ENCODE peak calls at places on chromosome 15, in four cellular contexts. I is ELR, J is activated B cell treated with CpG ODN at 0.5 μM for 24 hours, E is NT2/D1. P is an unnamed sample.

GRCh38 chr15:81182746-81183402 is 13.8 kb upstream of the IL16 start:
- DNase-seq in J (no peak), E (no peak), I (no peak), P (no peak)

GRCh38 chr15:85751731-85752421 is 42.8 kb downstream of the KLHL25 start:
- DNase-seq in I (no peak), E (peak), J (no peak), P (no peak)

GRCh38 chr15:38335106-38335505 is 82.5 kb downstream of the SPRED1 start:
- DNase-seq in E (no peak), I (no peak), J (no peak), P (no peak)

GRCh38 chr15:77702211-77702957 is 69.7 kb upstream of the LINGO1 start:
- DNase-seq in I (peak), J (no peak), E (peak), P (peak)

GRCh38 chr15:45842151-45842550 is 207.3 kb downstream of the SQOR start:
- DNase-seq in I (no peak), J (no peak), E (no peak), P (no peak)

GRCh38 chr15:101322849-101323477 is 27.9 kb upstream of the SNRPA1 start:
- DNase-seq in J (no peak), I (no peak), E (no peak), P (no peak)

GRCh38 chr15:68672781-68673205 is 94.0 kb downstream of the CORO2B start:
- DNase-seq in J (no peak), E (no peak), I (peak), P (no peak)

GRCh38 chr15:43105077-43105769 is 615 bp downstream of the UBR1 start:
- DNase-seq in E (no peak), I (peak), J (no peak), P (no peak)

GRCh38 chr15:40925863-40926658 is 3.1 kb upstream of the DLL4 start:
- DNase-seq in J (no peak), I (no peak), E (no peak), P (no peak)

GRCh38 chr15:45644437-45644836 is 9.6 kb downstream of the SQOR start:
- DNase-seq in I (no peak), J (no peak), E (no peak), P (no peak)

GRCh38 chr15:43954181-43954621 is 127.4 kb downstream of the WDR76 start:
- DNase-seq in E (no peak), I (peak), J (no peak), P (no peak)

GRCh38 chr15:88018865-88019626 is 237.5 kb downstream of the NTRK3 start:
- DNase-seq in J (no peak), I (peak), E (no peak), P (no peak)

GRCh38 chr15:73321496-73322344 is 47.0 kb downstream of the HCN4 start:
- DNase-seq in J (no peak), E (no peak), I (no peak), P (peak)

GRCh38 chr15:60006203-60006782 is 2.2 kb downstream of the FOXB1 start:
- DNase-seq in E (no peak), I (peak), J (no peak), P (peak)

GRCh38 chr15:80199869-80200268 is 47.1 kb downstream of the FAH start:
- DNase-seq in I (no peak), J (no peak), E (no peak), P (no peak)

P was measured in HAP-1.